ENCODE peak calls at places on chromosomes 16 and 17, in nine cellular contexts. M is activated T-cell treated with anti-CD3 and anti-CD28 coated beads, Interleukin-2, amount 50 U/mL, for 4 hours; H is GM03348; V is GM10248; P is AG09319; G is activated naive CD8-positive, alpha-beta T cell treated with anti-CD3 and anti-CD28 coated beads, Interleukin-2, amount 50 U/mL, for 16 hours; K is EH; F is GM04504; X is heart right ventricle. Z is an unnamed sample.
A peak's percentile ranks its signal among the peaks of the same experiment; 100 is the strongest.

GRCh38 chr16:2799852-2800226 is 1.6 kb downstream of the PRSS41 start:
- DNase-seq in M (no peak), H (no peak), V (no peak), P (no peak), G (no peak), K (no peak), F (no peak), X (no peak), Z (no peak)

GRCh38 chr17:41505007-41505835 is at the start of gene KRT13:
- DNase-seq in M (no peak), H (no peak), V (no peak), P (no peak), G (no peak), K (no peak), F (no peak), X (no peak), Z (no peak)

GRCh38 chr17:18008496-18009268 is 30.3 kb downstream of the ATPAF2 start:
- DNase-seq in M (no peak), H (peak; percentile 80), V (no peak), P (no peak), G (no peak), K (peak; percentile 84), F (peak; percentile 16), X (no peak), Z (peak; percentile 53)

GRCh38 chr16:23227529-23227928 is 45.0 kb downstream of the SCNN1G start:
- DNase-seq in M (no peak), H (no peak), V (no peak), P (no peak), G (no peak), K (no peak), F (no peak), X (no peak), Z (no peak)

GRCh38 chr17:78933959-78934568 is 8.9 kb upstream of the TIMP2 start:
- DNase-seq in M (no peak), H (peak; percentile 93), V (no peak), P (peak; percentile 97), G (no peak), K (peak; percentile 99), F (peak; percentile 99), X (peak; percentile 94), Z (peak; percentile 88)

GRCh38 chr16:17302620-17303019 is 168.1 kb downstream of the XYLT1 start:
- DNase-seq in M (no peak), H (peak; percentile 29), V (no peak), P (no peak), G (no peak), K (peak; percentile 42), F (no peak), X (no peak), Z (no peak)

GRCh38 chr17:17605747-17606083 is 14.2 kb upstream of the PEMT start:
- DNase-seq in M (no peak), H (peak; percentile 57), V (no peak), P (peak; percentile 73), G (no peak), K (peak; percentile 93), F (peak; percentile 79), X (no peak), Z (no peak)

GRCh38 chr17:43146649-43147048 is 21.5 kb upstream of the BRCA1 start:
- DNase-seq in M (no peak), H (no peak), V (no peak), P (no peak), G (no peak), K (no peak), F (no peak), X (no peak), Z (no peak)

GRCh38 chr17:70569131-70569530 is 399.8 kb downstream of the KCNJ2 start:
- DNase-seq in M (no peak), H (no peak), V (no peak), P (no peak), G (no peak), K (no peak), F (no peak), X (no peak), Z (no peak)

GRCh38 chr17:13490427-13490826 is 111.3 kb downstream of the HS3ST3A1 start:
- DNase-seq in M (no peak), H (no peak), V (no peak), P (no peak), G (no peak), K (no peak), F (no peak), X (no peak), Z (no peak)

GRCh38 chr16:60064026-60064425 is 1329.9 kb upstream of the GOT2 start:
- DNase-seq in M (no peak), H (no peak), V (no peak), P (no peak), G (no peak), K (no peak), F (no peak), X (no peak), Z (no peak)

GRCh38 chr16:55577888-55578287 is 11.4 kb downstream of the CAPNS2 start:
- DNase-seq in M (no peak), H (no peak), V (no peak), P (no peak), G (no peak), K (no peak), F (no peak), X (no peak), Z (no peak)

GRCh38 chr17:48505788-48506187 is 25.0 kb downstream of the HOXB1 start:
- DNase-seq in M (peak; percentile 14), H (peak; percentile 78), V (peak; percentile 66), P (no peak), G (no peak), K (peak; percentile 77), F (peak; percentile 77), X (no peak), Z (peak; percentile 83)

GRCh38 chr16:49663081-49664057 is 192.5 kb downstream of the ZNF423 start:
- DNase-seq in M (no peak), H (peak; percentile 39), V (no peak), P (no peak), G (no peak), K (no peak), F (no peak), X (peak; percentile 28), Z (no peak)

GRCh38 chr16:77961811-77962210 is 60.5 kb upstream of the CLEC3A start:
- DNase-seq in M (no peak), H (no peak), V (no peak), P (no peak), G (no peak), K (peak; percentile 44), F (peak; percentile 24), X (no peak), Z (no peak)

GRCh38 chr16:85096921-85097320 is 15.4 kb downstream of the CIBAR2 start:
- DNase-seq in M (no peak), H (no peak), V (no peak), P (no peak), G (no peak), K (no peak), F (no peak), X (no peak), Z (no peak)

GRCh38 chr17:77061711-77062110 is 79.1 kb upstream of the SEC14L1 start:
- DNase-seq in M (no peak), H (no peak), V (no peak), P (no peak), G (no peak), K (no peak), F (no peak), X (no peak), Z (no peak)

GRCh38 chr17:51165680-51166197 is 472 bp upstream of the NME2 start:
- DNase-seq in M (no peak), H (peak; percentile 36), V (no peak), P (no peak), G (no peak), K (no peak), F (no peak), X (peak; percentile 33), Z (no peak)

GRCh38 chr17:39360537-39360936 is 40.9 kb downstream of the FBXL20 start:
- DNase-seq in M (no peak), H (no peak), V (no peak), P (no peak), G (no peak), K (no peak), F (no peak), X (peak; percentile 32), Z (no peak)

Z was measured in HTR-8/SVneo.